ENCODE peak calls at places on chromosome 4, in eight cellular contexts. One of them, this sample, is unnamed.

GRCh38 chr4:131044368-131044767 is 1948.4 kb downstream of the C4orf33 start:
- DNase-seq in stimulated activated CD8-positive, alpha-beta memory T cell treated with anti-CD3 and anti-CD28 coated beads, Interleukin-4, amount 100 ng/mL, for 24 hours: no peak
- DNase-seq in PC-3: no peak
- DNase-seq in activated B cell treated with CpG ODN at 0.5 μM for 24 hours: no peak
- DNase-seq in fibroblast of the conjunctiva: no peak
- DNase-seq in activated CD4-positive, alpha-beta T cell treated with anti-CD3 and anti-CD28 coated beads for 48 hours: no peak
- DNase-seq in epithelial cell of esophagus: no peak
- DNase-seq in fibroblast of pulmonary artery: no peak
- DNase-seq in this sample: no peak

GRCh38 chr4:169791527-169792156 is 33.9 kb upstream of the HPF1 start:
- DNase-seq in stimulated activated CD8-positive, alpha-beta memory T cell treated with anti-CD3 and anti-CD28 coated beads, Interleukin-4, amount 100 ng/mL, for 24 hours: no peak
- DNase-seq in PC-3: peak; percentile 71
- DNase-seq in activated B cell treated with CpG ODN at 0.5 μM for 24 hours: no peak
- DNase-seq in fibroblast of the conjunctiva: peak; percentile 36
- DNase-seq in activated CD4-positive, alpha-beta T cell treated with anti-CD3 and anti-CD28 coated beads for 48 hours: peak; percentile 39
- DNase-seq in epithelial cell of esophagus: peak; percentile 57
- DNase-seq in fibroblast of pulmonary artery: peak; percentile 65
- DNase-seq in this sample: no peak

GRCh38 chr4:184328022-184328736 is 110.5 kb upstream of the ENPP6 start:
- DNase-seq in stimulated activated CD8-positive, alpha-beta memory T cell treated with anti-CD3 and anti-CD28 coated beads, Interleukin-4, amount 100 ng/mL, for 24 hours: no peak
- DNase-seq in PC-3: no peak
- DNase-seq in activated B cell treated with CpG ODN at 0.5 μM for 24 hours: peak; percentile 45
- DNase-seq in fibroblast of the conjunctiva: no peak
- DNase-seq in activated CD4-positive, alpha-beta T cell treated with anti-CD3 and anti-CD28 coated beads for 48 hours: peak; percentile 64
- DNase-seq in epithelial cell of esophagus: peak; percentile 99
- DNase-seq in fibroblast of pulmonary artery: no peak
- DNase-seq in this sample: no peak

GRCh38 chr4:149203256-149204001 is 612.2 kb downstream of the IQCM start:
- DNase-seq in stimulated activated CD8-positive, alpha-beta memory T cell treated with anti-CD3 and anti-CD28 coated beads, Interleukin-4, amount 100 ng/mL, for 24 hours: no peak
- DNase-seq in PC-3: no peak
- DNase-seq in activated B cell treated with CpG ODN at 0.5 μM for 24 hours: no peak
- DNase-seq in fibroblast of the conjunctiva: no peak
- DNase-seq in activated CD4-positive, alpha-beta T cell treated with anti-CD3 and anti-CD28 coated beads for 48 hours: no peak
- DNase-seq in epithelial cell of esophagus: peak; percentile 14
- DNase-seq in fibroblast of pulmonary artery: peak; percentile 4
- DNase-seq in this sample: no peak

GRCh38 chr4:128475597-128475996 is 188.0 kb upstream of the PGRMC2 start:
- DNase-seq in stimulated activated CD8-positive, alpha-beta memory T cell treated with anti-CD3 and anti-CD28 coated beads, Interleukin-4, amount 100 ng/mL, for 24 hours: no peak
- DNase-seq in PC-3: no peak
- DNase-seq in activated B cell treated with CpG ODN at 0.5 μM for 24 hours: no peak
- DNase-seq in fibroblast of the conjunctiva: no peak
- DNase-seq in activated CD4-positive, alpha-beta T cell treated with anti-CD3 and anti-CD28 coated beads for 48 hours: no peak
- DNase-seq in epithelial cell of esophagus: no peak
- DNase-seq in fibroblast of pulmonary artery: no peak
- DNase-seq in this sample: no peak

GRCh38 chr4:71009796-71010588 is 16.5 kb downstream of the DCK start:
- DNase-seq in stimulated activated CD8-positive, alpha-beta memory T cell treated with anti-CD3 and anti-CD28 coated beads, Interleukin-4, amount 100 ng/mL, for 24 hours: no peak
- DNase-seq in PC-3: peak; percentile 66
- DNase-seq in activated B cell treated with CpG ODN at 0.5 μM for 24 hours: no peak
- DNase-seq in fibroblast of the conjunctiva: peak; percentile 23
- DNase-seq in activated CD4-positive, alpha-beta T cell treated with anti-CD3 and anti-CD28 coated beads for 48 hours: no peak
- DNase-seq in epithelial cell of esophagus: peak; percentile 45
- DNase-seq in fibroblast of pulmonary artery: peak; percentile 71
- DNase-seq in this sample: no peak

GRCh38 chr4:61555789-61556188 is 355.7 kb downstream of the ADGRL3 start:
- DNase-seq in stimulated activated CD8-positive, alpha-beta memory T cell treated with anti-CD3 and anti-CD28 coated beads, Interleukin-4, amount 100 ng/mL, for 24 hours: no peak
- DNase-seq in PC-3: peak; percentile 71
- DNase-seq in activated B cell treated with CpG ODN at 0.5 μM for 24 hours: no peak
- DNase-seq in fibroblast of the conjunctiva: no peak
- DNase-seq in activated CD4-positive, alpha-beta T cell treated with anti-CD3 and anti-CD28 coated beads for 48 hours: no peak
- DNase-seq in epithelial cell of esophagus: peak; percentile 55
- DNase-seq in fibroblast of pulmonary artery: peak; percentile 88
- DNase-seq in this sample: no peak

GRCh38 chr4:5398056-5398455 is 310.3 kb downstream of the EVC2 start:
- DNase-seq in stimulated activated CD8-positive, alpha-beta memory T cell treated with anti-CD3 and anti-CD28 coated beads, Interleukin-4, amount 100 ng/mL, for 24 hours: no peak
- DNase-seq in PC-3: no peak
- DNase-seq in activated B cell treated with CpG ODN at 0.5 μM for 24 hours: no peak
- DNase-seq in fibroblast of the conjunctiva: no peak
- DNase-seq in activated CD4-positive, alpha-beta T cell treated with anti-CD3 and anti-CD28 coated beads for 48 hours: no peak
- DNase-seq in epithelial cell of esophagus: no peak
- DNase-seq in fibroblast of pulmonary artery: no peak
- DNase-seq in this sample: no peak

GRCh38 chr4:86981789-86982188 is 47.0 kb downstream of the AFF1 start:
- DNase-seq in stimulated activated CD8-positive, alpha-beta memory T cell treated with anti-CD3 and anti-CD28 coated beads, Interleukin-4, amount 100 ng/mL, for 24 hours: no peak
- DNase-seq in PC-3: no peak
- DNase-seq in activated B cell treated with CpG ODN at 0.5 μM for 24 hours: no peak
- DNase-seq in fibroblast of the conjunctiva: no peak
- DNase-seq in activated CD4-positive, alpha-beta T cell treated with anti-CD3 and anti-CD28 coated beads for 48 hours: no peak
- DNase-seq in epithelial cell of esophagus: no peak
- DNase-seq in fibroblast of pulmonary artery: no peak
- DNase-seq in this sample: no peak

GRCh38 chr4:721261-722171 is 15.9 kb downstream of the PCGF3 start:
- DNase-seq in stimulated activated CD8-positive, alpha-beta memory T cell treated with anti-CD3 and anti-CD28 coated beads, Interleukin-4, amount 100 ng/mL, for 24 hours: no peak
- DNase-seq in PC-3: no peak
- DNase-seq in activated B cell treated with CpG ODN at 0.5 μM for 24 hours: no peak
- DNase-seq in fibroblast of the conjunctiva: no peak
- DNase-seq in activated CD4-positive, alpha-beta T cell treated with anti-CD3 and anti-CD28 coated beads for 48 hours: no peak
- DNase-seq in epithelial cell of esophagus: peak; percentile 89
- DNase-seq in fibroblast of pulmonary artery: peak; percentile 68
- DNase-seq in this sample: peak; percentile 74

GRCh38 chr4:83125738-83126141 is 11.2 kb upstream of the PLAC8 start:
- DNase-seq in stimulated activated CD8-positive, alpha-beta memory T cell treated with anti-CD3 and anti-CD28 coated beads, Interleukin-4, amount 100 ng/mL, for 24 hours: no peak
- DNase-seq in PC-3: peak; percentile 30
- DNase-seq in activated B cell treated with CpG ODN at 0.5 μM for 24 hours: no peak
- DNase-seq in fibroblast of the conjunctiva: no peak
- DNase-seq in activated CD4-positive, alpha-beta T cell treated with anti-CD3 and anti-CD28 coated beads for 48 hours: peak; percentile 60
- DNase-seq in epithelial cell of esophagus: no peak
- DNase-seq in fibroblast of pulmonary artery: no peak
- DNase-seq in this sample: no peak

GRCh38 chr4:150699599-150699998 is 117.6 kb downstream of the MAB21L2 start:
- DNase-seq in stimulated activated CD8-positive, alpha-beta memory T cell treated with anti-CD3 and anti-CD28 coated beads, Interleukin-4, amount 100 ng/mL, for 24 hours: no peak
- DNase-seq in PC-3: peak; percentile 37
- DNase-seq in activated B cell treated with CpG ODN at 0.5 μM for 24 hours: no peak
- DNase-seq in fibroblast of the conjunctiva: no peak
- DNase-seq in activated CD4-positive, alpha-beta T cell treated with anti-CD3 and anti-CD28 coated beads for 48 hours: no peak
- DNase-seq in epithelial cell of esophagus: peak; percentile 45
- DNase-seq in fibroblast of pulmonary artery: no peak
- DNase-seq in this sample: no peak

GRCh38 chr4:174454815-174455473 is 67.3 kb downstream of the HPGD start:
- DNase-seq in stimulated activated CD8-positive, alpha-beta memory T cell treated with anti-CD3 and anti-CD28 coated beads, Interleukin-4, amount 100 ng/mL, for 24 hours: no peak
- DNase-seq in PC-3: no peak
- DNase-seq in activated B cell treated with CpG ODN at 0.5 μM for 24 hours: no peak
- DNase-seq in fibroblast of the conjunctiva: no peak
- DNase-seq in activated CD4-positive, alpha-beta T cell treated with anti-CD3 and anti-CD28 coated beads for 48 hours: no peak
- DNase-seq in epithelial cell of esophagus: no peak
- DNase-seq in fibroblast of pulmonary artery: no peak
- DNase-seq in this sample: no peak

GRCh38 chr4:336099-336892 is 1.3 kb upstream of the ZNF141 start:
- DNase-seq in stimulated activated CD8-positive, alpha-beta memory T cell treated with anti-CD3 and anti-CD28 coated beads, Interleukin-4, amount 100 ng/mL, for 24 hours: no peak
- DNase-seq in PC-3: no peak
- DNase-seq in activated B cell treated with CpG ODN at 0.5 μM for 24 hours: peak; percentile 29
- DNase-seq in fibroblast of the conjunctiva: no peak
- DNase-seq in activated CD4-positive, alpha-beta T cell treated with anti-CD3 and anti-CD28 coated beads for 48 hours: no peak
- DNase-seq in epithelial cell of esophagus: peak; percentile 13
- DNase-seq in fibroblast of pulmonary artery: no peak
- DNase-seq in this sample: peak; percentile 84

GRCh38 chr4:55348436-55348835 is 2.4 kb downstream of the SRD5A3 start:
- DNase-seq in stimulated activated CD8-positive, alpha-beta memory T cell treated with anti-CD3 and anti-CD28 coated beads, Interleukin-4, amount 100 ng/mL, for 24 hours: no peak
- DNase-seq in PC-3: peak; percentile 91
- DNase-seq in activated B cell treated with CpG ODN at 0.5 μM for 24 hours: no peak
- DNase-seq in fibroblast of the conjunctiva: no peak
- DNase-seq in activated CD4-positive, alpha-beta T cell treated with anti-CD3 and anti-CD28 coated beads for 48 hours: no peak
- DNase-seq in epithelial cell of esophagus: peak; percentile 76
- DNase-seq in fibroblast of pulmonary artery: no peak
- DNase-seq in this sample: no peak

GRCh38 chr4:185682236-185682635 is 129.8 kb downstream of the SORBS2 start:
- DNase-seq in stimulated activated CD8-positive, alpha-beta memory T cell treated with anti-CD3 and anti-CD28 coated beads, Interleukin-4, amount 100 ng/mL, for 24 hours: no peak
- DNase-seq in PC-3: peak; percentile 76
- DNase-seq in activated B cell treated with CpG ODN at 0.5 μM for 24 hours: no peak
- DNase-seq in fibroblast of the conjunctiva: no peak
- DNase-seq in activated CD4-positive, alpha-beta T cell treated with anti-CD3 and anti-CD28 coated beads for 48 hours: no peak
- DNase-seq in epithelial cell of esophagus: peak; percentile 69
- DNase-seq in fibroblast of pulmonary artery: peak; percentile 73
- DNase-seq in this sample: no peak

GRCh38 chr4:57303012-57303751 is 193.0 kb upstream of the IGFBP7 start:
- DNase-seq in stimulated activated CD8-positive, alpha-beta memory T cell treated with anti-CD3 and anti-CD28 coated beads, Interleukin-4, amount 100 ng/mL, for 24 hours: no peak
- DNase-seq in PC-3: peak; percentile 22
- DNase-seq in activated B cell treated with CpG ODN at 0.5 μM for 24 hours: no peak
- DNase-seq in fibroblast of the conjunctiva: no peak
- DNase-seq in activated CD4-positive, alpha-beta T cell treated with anti-CD3 and anti-CD28 coated beads for 48 hours: no peak
- DNase-seq in epithelial cell of esophagus: no peak
- DNase-seq in fibroblast of pulmonary artery: peak; percentile 3
- DNase-seq in this sample: no peak

GRCh38 chr4:121674696-121675095 is 22.1 kb downstream of the ANXA5 start:
- DNase-seq in stimulated activated CD8-positive, alpha-beta memory T cell treated with anti-CD3 and anti-CD28 coated beads, Interleukin-4, amount 100 ng/mL, for 24 hours: no peak
- DNase-seq in PC-3: no peak
- DNase-seq in activated B cell treated with CpG ODN at 0.5 μM for 24 hours: no peak
- DNase-seq in fibroblast of the conjunctiva: no peak
- DNase-seq in activated CD4-positive, alpha-beta T cell treated with anti-CD3 and anti-CD28 coated beads for 48 hours: no peak
- DNase-seq in epithelial cell of esophagus: no peak
- DNase-seq in fibroblast of pulmonary artery: no peak
- DNase-seq in this sample: no peak

GRCh38 chr4:7068279-7068842 is 497 bp upstream of the GRPEL1 start:
- DNase-seq in stimulated activated CD8-positive, alpha-beta memory T cell treated with anti-CD3 and anti-CD28 coated beads, Interleukin-4, amount 100 ng/mL, for 24 hours: no peak
- DNase-seq in PC-3: no peak
- DNase-seq in activated B cell treated with CpG ODN at 0.5 μM for 24 hours: no peak
- DNase-seq in fibroblast of the conjunctiva: no peak
- DNase-seq in activated CD4-positive, alpha-beta T cell treated with anti-CD3 and anti-CD28 coated beads for 48 hours: no peak
- DNase-seq in epithelial cell of esophagus: no peak
- DNase-seq in fibroblast of pulmonary artery: no peak
- DNase-seq in this sample: no peak

GRCh38 chr4:14783011-14783877 is 219.0 kb upstream of the CPEB2 start:
- DNase-seq in stimulated activated CD8-positive, alpha-beta memory T cell treated with anti-CD3 and anti-CD28 coated beads, Interleukin-4, amount 100 ng/mL, for 24 hours: peak; percentile 5
- DNase-seq in PC-3: peak; percentile 89
- DNase-seq in activated B cell treated with CpG ODN at 0.5 μM for 24 hours: no peak
- DNase-seq in fibroblast of the conjunctiva: peak; percentile 26
- DNase-seq in activated CD4-positive, alpha-beta T cell treated with anti-CD3 and anti-CD28 coated beads for 48 hours: peak; percentile 72
- DNase-seq in epithelial cell of esophagus: peak; percentile 97
- DNase-seq in fibroblast of pulmonary artery: peak; percentile 11
- DNase-seq in this sample: no peak

GRCh38 chr4:105455182-105455581 is 18.7 kb downstream of the PPA2 start:
- DNase-seq in stimulated activated CD8-positive, alpha-beta memory T cell treated with anti-CD3 and anti-CD28 coated beads, Interleukin-4, amount 100 ng/mL, for 24 hours: no peak
- DNase-seq in PC-3: no peak
- DNase-seq in activated B cell treated with CpG ODN at 0.5 μM for 24 hours: no peak
- DNase-seq in fibroblast of the conjunctiva: no peak
- DNase-seq in activated CD4-positive, alpha-beta T cell treated with anti-CD3 and anti-CD28 coated beads for 48 hours: no peak
- DNase-seq in epithelial cell of esophagus: no peak
- DNase-seq in fibroblast of pulmonary artery: no peak
- DNase-seq in this sample: no peak

GRCh38 chr4:27293831-27294230 is 433.2 kb downstream of the STIM2 start:
- DNase-seq in stimulated activated CD8-positive, alpha-beta memory T cell treated with anti-CD3 and anti-CD28 coated beads, Interleukin-4, amount 100 ng/mL, for 24 hours: no peak
- DNase-seq in PC-3: peak; percentile 41
- DNase-seq in activated B cell treated with CpG ODN at 0.5 μM for 24 hours: no peak
- DNase-seq in fibroblast of the conjunctiva: no peak
- DNase-seq in activated CD4-positive, alpha-beta T cell treated with anti-CD3 and anti-CD28 coated beads for 48 hours: no peak
- DNase-seq in epithelial cell of esophagus: peak; percentile 19
- DNase-seq in fibroblast of pulmonary artery: no peak
- DNase-seq in this sample: no peak

GRCh38 chr4:80276922-80277321 is 10.5 kb downstream of the FGF5 start:
- DNase-seq in stimulated activated CD8-positive, alpha-beta memory T cell treated with anti-CD3 and anti-CD28 coated beads, Interleukin-4, amount 100 ng/mL, for 24 hours: no peak
- DNase-seq in PC-3: no peak
- DNase-seq in activated B cell treated with CpG ODN at 0.5 μM for 24 hours: no peak
- DNase-seq in fibroblast of the conjunctiva: no peak
- DNase-seq in activated CD4-positive, alpha-beta T cell treated with anti-CD3 and anti-CD28 coated beads for 48 hours: no peak
- DNase-seq in epithelial cell of esophagus: no peak
- DNase-seq in fibroblast of pulmonary artery: no peak
- DNase-seq in this sample: no peak

GRCh38 chr4:142264961-142265360 is 581.1 kb downstream of the INPP4B start:
- DNase-seq in stimulated activated CD8-positive, alpha-beta memory T cell treated with anti-CD3 and anti-CD28 coated beads, Interleukin-4, amount 100 ng/mL, for 24 hours: no peak
- DNase-seq in PC-3: peak; percentile 55
- DNase-seq in activated B cell treated with CpG ODN at 0.5 μM for 24 hours: no peak
- DNase-seq in fibroblast of the conjunctiva: no peak
- DNase-seq in activated CD4-positive, alpha-beta T cell treated with anti-CD3 and anti-CD28 coated beads for 48 hours: no peak
- DNase-seq in epithelial cell of esophagus: no peak
- DNase-seq in fibroblast of pulmonary artery: peak; percentile 72
- DNase-seq in this sample: no peak

GRCh38 chr4:78083035-78083434 is 25.9 kb downstream of the FRAS1 start:
- DNase-seq in stimulated activated CD8-positive, alpha-beta memory T cell treated with anti-CD3 and anti-CD28 coated beads, Interleukin-4, amount 100 ng/mL, for 24 hours: no peak
- DNase-seq in PC-3: no peak
- DNase-seq in activated B cell treated with CpG ODN at 0.5 μM for 24 hours: no peak
- DNase-seq in fibroblast of the conjunctiva: no peak
- DNase-seq in activated CD4-positive, alpha-beta T cell treated with anti-CD3 and anti-CD28 coated beads for 48 hours: no peak
- DNase-seq in epithelial cell of esophagus: no peak
- DNase-seq in fibroblast of pulmonary artery: no peak
- DNase-seq in this sample: no peak

GRCh38 chr4:149604827-149605226 is 210.8 kb downstream of the IQCM start:
- DNase-seq in stimulated activated CD8-positive, alpha-beta memory T cell treated with anti-CD3 and anti-CD28 coated beads, Interleukin-4, amount 100 ng/mL, for 24 hours: no peak
- DNase-seq in PC-3: no peak
- DNase-seq in activated B cell treated with CpG ODN at 0.5 μM for 24 hours: no peak
- DNase-seq in fibroblast of the conjunctiva: no peak
- DNase-seq in activated CD4-positive, alpha-beta T cell treated with anti-CD3 and anti-CD28 coated beads for 48 hours: no peak
- DNase-seq in epithelial cell of esophagus: peak; percentile 37
- DNase-seq in fibroblast of pulmonary artery: no peak
- DNase-seq in this sample: no peak

GRCh38 chr4:57104706-57105560 is 5.3 kb downstream of the IGFBP7 start:
- DNase-seq in stimulated activated CD8-positive, alpha-beta memory T cell treated with anti-CD3 and anti-CD28 coated beads, Interleukin-4, amount 100 ng/mL, for 24 hours: no peak
- DNase-seq in PC-3: no peak
- DNase-seq in activated B cell treated with CpG ODN at 0.5 μM for 24 hours: no peak
- DNase-seq in fibroblast of the conjunctiva: no peak
- DNase-seq in activated CD4-positive, alpha-beta T cell treated with anti-CD3 and anti-CD28 coated beads for 48 hours: no peak
- DNase-seq in epithelial cell of esophagus: peak; percentile 50
- DNase-seq in fibroblast of pulmonary artery: peak; percentile 73
- DNase-seq in this sample: no peak

GRCh38 chr4:141571368-141571767 is 65.0 kb upstream of the IL15 start:
- DNase-seq in stimulated activated CD8-positive, alpha-beta memory T cell treated with anti-CD3 and anti-CD28 coated beads, Interleukin-4, amount 100 ng/mL, for 24 hours: no peak
- DNase-seq in PC-3: peak; percentile 32
- DNase-seq in activated B cell treated with CpG ODN at 0.5 μM for 24 hours: no peak
- DNase-seq in fibroblast of the conjunctiva: peak; percentile 13
- DNase-seq in activated CD4-positive, alpha-beta T cell treated with anti-CD3 and anti-CD28 coated beads for 48 hours: no peak
- DNase-seq in epithelial cell of esophagus: no peak
- DNase-seq in fibroblast of pulmonary artery: peak; percentile 39
- DNase-seq in this sample: no peak

GRCh38 chr4:6403400-6403685 is 69.1 kb downstream of the PPP2R2C start:
- DNase-seq in stimulated activated CD8-positive, alpha-beta memory T cell treated with anti-CD3 and anti-CD28 coated beads, Interleukin-4, amount 100 ng/mL, for 24 hours: no peak
- DNase-seq in PC-3: no peak
- DNase-seq in activated B cell treated with CpG ODN at 0.5 μM for 24 hours: no peak
- DNase-seq in fibroblast of the conjunctiva: no peak
- DNase-seq in activated CD4-positive, alpha-beta T cell treated with anti-CD3 and anti-CD28 coated beads for 48 hours: no peak
- DNase-seq in epithelial cell of esophagus: no peak
- DNase-seq in fibroblast of pulmonary artery: no peak
- DNase-seq in this sample: peak; percentile 39

GRCh38 chr4:38243385-38244053 is 283.3 kb downstream of the PTTG2 start:
- DNase-seq in stimulated activated CD8-positive, alpha-beta memory T cell treated with anti-CD3 and anti-CD28 coated beads, Interleukin-4, amount 100 ng/mL, for 24 hours: no peak
- DNase-seq in PC-3: no peak
- DNase-seq in activated B cell treated with CpG ODN at 0.5 μM for 24 hours: no peak
- DNase-seq in fibroblast of the conjunctiva: no peak
- DNase-seq in activated CD4-positive, alpha-beta T cell treated with anti-CD3 and anti-CD28 coated beads for 48 hours: no peak
- DNase-seq in epithelial cell of esophagus: no peak
- DNase-seq in fibroblast of pulmonary artery: peak; percentile 10
- DNase-seq in this sample: no peak

GRCh38 chr4:150771374-150771773 is 189.4 kb downstream of the MAB21L2 start:
- DNase-seq in stimulated activated CD8-positive, alpha-beta memory T cell treated with anti-CD3 and anti-CD28 coated beads, Interleukin-4, amount 100 ng/mL, for 24 hours: no peak
- DNase-seq in PC-3: no peak
- DNase-seq in activated B cell treated with CpG ODN at 0.5 μM for 24 hours: no peak
- DNase-seq in fibroblast of the conjunctiva: no peak
- DNase-seq in activated CD4-positive, alpha-beta T cell treated with anti-CD3 and anti-CD28 coated beads for 48 hours: no peak
- DNase-seq in epithelial cell of esophagus: no peak
- DNase-seq in fibroblast of pulmonary artery: no peak
- DNase-seq in this sample: no peak

GRCh38 chr4:126890994-126891393 is 741.8 kb upstream of the INTU start:
- DNase-seq in stimulated activated CD8-positive, alpha-beta memory T cell treated with anti-CD3 and anti-CD28 coated beads, Interleukin-4, amount 100 ng/mL, for 24 hours: no peak
- DNase-seq in PC-3: no peak
- DNase-seq in activated B cell treated with CpG ODN at 0.5 μM for 24 hours: no peak
- DNase-seq in fibroblast of the conjunctiva: no peak
- DNase-seq in activated CD4-positive, alpha-beta T cell treated with anti-CD3 and anti-CD28 coated beads for 48 hours: no peak
- DNase-seq in epithelial cell of esophagus: peak; percentile 4
- DNase-seq in fibroblast of pulmonary artery: no peak
- DNase-seq in this sample: no peak

GRCh38 chr4:106766519-106766918 is 269.6 kb downstream of the DKK2 start:
- DNase-seq in stimulated activated CD8-positive, alpha-beta memory T cell treated with anti-CD3 and anti-CD28 coated beads, Interleukin-4, amount 100 ng/mL, for 24 hours: no peak
- DNase-seq in PC-3: no peak
- DNase-seq in activated B cell treated with CpG ODN at 0.5 μM for 24 hours: no peak
- DNase-seq in fibroblast of the conjunctiva: no peak
- DNase-seq in activated CD4-positive, alpha-beta T cell treated with anti-CD3 and anti-CD28 coated beads for 48 hours: no peak
- DNase-seq in epithelial cell of esophagus: no peak
- DNase-seq in fibroblast of pulmonary artery: peak; percentile 16
- DNase-seq in this sample: no peak

GRCh38 chr4:125311503-125311902 is 3.3 kb upstream of the FAT4 start:
- DNase-seq in stimulated activated CD8-positive, alpha-beta memory T cell treated with anti-CD3 and anti-CD28 coated beads, Interleukin-4, amount 100 ng/mL, for 24 hours: no peak
- DNase-seq in PC-3: no peak
- DNase-seq in activated B cell treated with CpG ODN at 0.5 μM for 24 hours: no peak
- DNase-seq in fibroblast of the conjunctiva: no peak
- DNase-seq in activated CD4-positive, alpha-beta T cell treated with anti-CD3 and anti-CD28 coated beads for 48 hours: no peak
- DNase-seq in epithelial cell of esophagus: no peak
- DNase-seq in fibroblast of pulmonary artery: no peak
- DNase-seq in this sample: no peak

This sample was measured in left lung.